ENCODE peak calls at places on chromosomes 11 and 22, in nine cellular contexts. A is aorta; S is tibial nerve; Y is spleen; Z is CD4-positive, alpha-beta memory T cell; Q is PC-9; T is foreskin keratinocyte; R is IMR-90; J is CD4-positive, CD25-positive, alpha-beta regulatory T cell. O is an unnamed sample.

GRCh38 chr11:65817312-65817814 is 16.4 kb upstream of the SNX32 start:
- DNase-seq in Q (no peak), S (no peak), T (no peak), Z (no peak), J (no peak), A (no peak), Y (no peak), R (no peak), O (no peak)

GRCh38 chr11:99316761-99317475 is 296.2 kb downstream of the CNTN5 start:
- DNase-seq in J (no peak), A (no peak), Q (no peak), R (no peak), S (no peak), Z (no peak), Y (no peak), T (no peak), O (no peak)

GRCh38 chr11:96779030-96779429 is 389.2 kb downstream of the JRKL start:
- DNase-seq in J (no peak), Q (no peak), T (no peak), A (no peak), Y (no peak), Z (no peak), S (no peak), R (no peak), O (no peak)

GRCh38 chr11:113875414-113876073 is at the start of gene USP28:
- DNase-seq in A (peak), Z (peak), Y (peak), R (peak), J (peak), S (peak), T (peak), Q (peak), O (peak)

GRCh38 chr22:38760477-38761201 is 4.8 kb upstream of the SUN2 start:
- DNase-seq in Q (no peak), J (no peak), R (peak), S (no peak), A (no peak), Z (no peak), Y (no peak), T (no peak), O (no peak)

GRCh38 chr11:63459586-63459985 is 31.4 kb downstream of the PLAAT5 start:
- DNase-seq in S (no peak), Y (no peak), J (no peak), T (no peak), A (no peak), R (no peak), Z (no peak), Q (peak), O (no peak)

GRCh38 chr11:92845390-92846185 is 123.9 kb upstream of the MTNR1B start:
- DNase-seq in T (no peak), R (no peak), S (no peak), Q (no peak), Y (no peak), J (no peak), A (no peak), Z (no peak), O (no peak)

GRCh38 chr11:1841511-1842148 is 2.8 kb downstream of the TNNI2 start:
- DNase-seq in S (no peak), R (no peak), Z (no peak), Y (peak), Q (no peak), A (peak), J (no peak), T (no peak), O (no peak)

GRCh38 chr11:64094463-64095223 is 58.9 kb downstream of the FLRT1 start:
- DNase-seq in R (peak), T (peak), Y (no peak), J (no peak), A (no peak), S (no peak), Q (peak), Z (no peak), O (no peak)

GRCh38 chr11:66607126-66607834 is 9.2 kb upstream of the RBM14 start:
- DNase-seq in J (no peak), A (peak), R (peak), S (peak), Z (no peak), Q (no peak), Y (no peak), T (no peak), O (peak)

GRCh38 chr22:43946391-43946680 is 8.9 kb upstream of the SAMM50 start:
- DNase-seq in T (no peak), R (no peak), A (no peak), Z (no peak), J (no peak), Q (no peak), S (no peak), Y (no peak), O (no peak)

GRCh38 chr11:45926001-45926401 is 3.5 kb downstream of the LARGE2 start:
- DNase-seq in Q (no peak), A (no peak), Z (no peak), J (no peak), Y (peak), R (no peak), S (no peak), T (no peak), O (no peak)

GRCh38 chr11:61116426-61117214 is 14.3 kb downstream of the CD5 start:
- DNase-seq in S (no peak), Q (no peak), R (no peak), J (no peak), Z (no peak), T (no peak), Y (no peak), A (peak), O (no peak)

GRCh38 chr11:58900479-58901420 is 38.5 kb upstream of the GLYATL1 start:
- DNase-seq in Q (peak), J (no peak), T (peak), R (peak), A (peak), S (peak), Z (no peak), Y (peak), O (peak)

GRCh38 chr11:61587541-61587941 is 6.7 kb upstream of the SYT7 start:
- DNase-seq in Q (no peak), T (no peak), Y (peak), A (no peak), J (peak), R (no peak), S (no peak), Z (no peak), O (no peak)

GRCh38 chr22:42972592-42973535 is 42.1 kb downstream of the PACSIN2 start:
- DNase-seq in Z (no peak), Y (no peak), J (no peak), Q (no peak), S (no peak), T (no peak), A (no peak), R (no peak), O (no peak)

GRCh38 chr22:19448739-19449421 is 1.4 kb upstream of the C22orf39 start:
- DNase-seq in T (no peak), Y (no peak), Q (no peak), J (no peak), A (no peak), Z (no peak), R (no peak), S (no peak), O (no peak)

GRCh38 chr11:17738350-17739207 is 4.0 kb downstream of the KCNC1 start:
- DNase-seq in R (no peak), Q (no peak), S (no peak), Y (peak), A (no peak), T (no peak), J (no peak), Z (no peak), O (no peak)

GRCh38 chr11:15624701-15625100 is 510.0 kb downstream of the INSC start:
- DNase-seq in S (no peak), T (no peak), Z (no peak), A (no peak), Y (no peak), R (no peak), Q (no peak), J (no peak), O (no peak)

GRCh38 chr11:15367695-15368094 is 253.0 kb downstream of the INSC start:
- DNase-seq in R (no peak), S (no peak), T (no peak), Z (no peak), A (no peak), Y (no peak), Q (no peak), J (no peak), O (no peak)

GRCh38 chr22:17915188-17915587 is 109.2 kb downstream of the MICAL3 start:
- DNase-seq in R (no peak), Y (no peak), Z (no peak), Q (no peak), A (no peak), T (no peak), S (no peak), J (no peak), O (no peak)

GRCh38 chr22:50613291-50613981 is 12.8 kb downstream of the MAPK8IP2 start:
- DNase-seq in R (no peak), J (no peak), Q (peak), S (no peak), Z (no peak), A (no peak), Y (peak), T (no peak), O (no peak)

GRCh38 chr22:27686534-27686933 is 115.0 kb downstream of the MN1 start:
- DNase-seq in T (no peak), R (peak), J (no peak), Q (peak), S (no peak), Y (no peak), Z (no peak), A (peak), O (peak)

GRCh38 chr22:46846832-46847355 is 84.4 kb downstream of the TBC1D22A start:
- DNase-seq in R (no peak), J (no peak), Y (no peak), A (no peak), T (no peak), Z (no peak), S (no peak), Q (no peak), O (no peak)

GRCh38 chr11:116336540-116336939 is 436.2 kb downstream of the BUD13 start:
- DNase-seq in R (no peak), J (no peak), S (no peak), Y (no peak), Q (no peak), T (no peak), A (no peak), Z (no peak), O (no peak)

GRCh38 chr22:28012811-28013460 is 93.9 kb upstream of the PITPNB start:
- DNase-seq in J (no peak), R (no peak), Q (peak), T (no peak), S (no peak), Z (no peak), Y (peak), A (no peak), O (no peak)

GRCh38 chr11:16917941-16918340 is 96.3 kb downstream of the PLEKHA7 start:
- DNase-seq in T (peak), Z (no peak), R (no peak), J (no peak), Q (peak), A (no peak), S (no peak), Y (no peak), O (no peak)

GRCh38 chr11:120215634-120216033 is 4.8 kb downstream of the OAF start:
- DNase-seq in A (no peak), S (no peak), T (no peak), Z (no peak), R (peak), Q (peak), Y (no peak), J (no peak), O (no peak)

GRCh38 chr11:33980896-33981295 is 70.6 kb upstream of the CAPRIN1 start:
- DNase-seq in A (no peak), S (no peak), Z (no peak), J (no peak), Y (no peak), T (no peak), Q (peak), R (no peak), O (no peak)

GRCh38 chr22:40855104-40855959 is 1.1 kb downstream of the ST13 start:
- DNase-seq in Z (no peak), Y (no peak), S (no peak), Q (no peak), A (peak), T (no peak), R (no peak), J (no peak), O (no peak)

GRCh38 chr11:72202571-72202970 is 10.6 kb downstream of the FOLR1 start:
- DNase-seq in A (no peak), T (no peak), J (no peak), Y (no peak), R (no peak), Z (no peak), Q (no peak), S (no peak), O (no peak)

GRCh38 chr22:22935056-22935545 is 47.5 kb downstream of the IGLL5 start:
- DNase-seq in J (no peak), T (no peak), S (no peak), Y (no peak), A (peak), Z (no peak), R (no peak), Q (no peak), O (no peak)

GRCh38 chr11:77473001-77473800 is 693 bp downstream of the PAK1 start:
- DNase-seq in A (peak), R (no peak), T (no peak), Q (peak), S (no peak), Z (peak), Y (peak), J (peak), O (no peak)

GRCh38 chr11:77474509-77475070 is 696 bp upstream of the PAK1 start:
- DNase-seq in A (no peak), S (no peak), T (no peak), R (no peak), Q (no peak), J (no peak), Y (no peak), Z (no peak), O (no peak)

GRCh38 chr11:77475206-77475605 is 1.3 kb upstream of the PAK1 start:
- DNase-seq in Y (no peak), S (no peak), Z (no peak), T (no peak), Q (no peak), J (no peak), A (no peak), R (no peak), O (no peak)

GRCh38 chr11:77471520-77472234 is 2.2 kb downstream of the PAK1 start:
- DNase-seq in A (no peak), R (no peak), Q (peak), T (no peak), J (no peak), S (no peak), Y (no peak), Z (no peak), O (no peak)

GRCh38 chr11:77473801-77474508 is at the start of gene PAK1:
- DNase-seq in Z (peak), Q (peak), Y (peak), T (peak), R (peak), A (peak), S (peak), J (peak), O (peak)
- H3K27ac ChIP-seq in Z (peak), Q (peak), Y (peak), T (peak), R (no peak), A (no peak), S (peak), J (peak), O (no peak)

DNA sequence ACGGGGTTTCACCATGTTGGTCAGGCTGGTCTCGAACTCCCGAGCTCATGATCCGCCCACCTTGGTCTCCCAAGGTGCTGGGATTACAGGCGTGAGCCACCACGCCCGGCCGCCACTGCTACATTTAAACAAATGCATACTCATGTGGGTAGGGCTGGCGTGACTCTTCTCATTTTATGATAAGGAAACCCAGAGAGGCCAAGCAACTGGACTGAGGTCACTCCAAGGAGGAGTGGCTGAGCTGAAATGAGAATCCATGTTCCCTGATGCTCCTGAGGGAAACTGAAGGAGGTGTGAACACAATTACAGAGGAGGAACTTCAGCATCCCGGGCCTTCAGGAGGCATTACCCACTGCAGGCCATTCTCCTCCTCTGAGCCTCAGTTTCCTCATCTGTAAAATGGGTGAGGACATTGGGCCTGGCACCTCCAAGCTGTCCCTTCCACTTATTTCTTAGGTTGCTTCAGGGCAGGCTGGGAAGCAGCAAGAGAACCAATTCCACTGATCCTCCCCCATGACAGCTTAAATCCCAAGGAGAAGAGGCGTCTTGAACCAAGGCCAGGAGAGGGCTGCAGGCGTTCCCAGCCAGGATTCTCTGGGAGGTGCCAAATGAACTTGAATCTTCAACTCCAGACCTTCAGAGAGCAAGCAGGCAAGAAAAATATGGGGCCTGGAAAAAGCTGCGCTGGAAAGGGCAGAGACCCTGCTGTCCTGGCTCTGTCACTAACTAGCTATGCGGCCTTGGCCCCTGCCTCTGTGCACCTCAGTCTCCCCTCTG is 2.9 kb downstream of the TST start:
- DNase-seq in T (no peak), J (no peak), A (no peak), S (no peak), Z (no peak), Q (no peak), R (no peak), Y (no peak), O (no peak)
- H3K27ac ChIP-seq in T (no peak), J (no peak), A (no peak), S (no peak), Z (no peak), Q (no peak), R (no peak), Y (no peak), O (no peak)

DNA sequence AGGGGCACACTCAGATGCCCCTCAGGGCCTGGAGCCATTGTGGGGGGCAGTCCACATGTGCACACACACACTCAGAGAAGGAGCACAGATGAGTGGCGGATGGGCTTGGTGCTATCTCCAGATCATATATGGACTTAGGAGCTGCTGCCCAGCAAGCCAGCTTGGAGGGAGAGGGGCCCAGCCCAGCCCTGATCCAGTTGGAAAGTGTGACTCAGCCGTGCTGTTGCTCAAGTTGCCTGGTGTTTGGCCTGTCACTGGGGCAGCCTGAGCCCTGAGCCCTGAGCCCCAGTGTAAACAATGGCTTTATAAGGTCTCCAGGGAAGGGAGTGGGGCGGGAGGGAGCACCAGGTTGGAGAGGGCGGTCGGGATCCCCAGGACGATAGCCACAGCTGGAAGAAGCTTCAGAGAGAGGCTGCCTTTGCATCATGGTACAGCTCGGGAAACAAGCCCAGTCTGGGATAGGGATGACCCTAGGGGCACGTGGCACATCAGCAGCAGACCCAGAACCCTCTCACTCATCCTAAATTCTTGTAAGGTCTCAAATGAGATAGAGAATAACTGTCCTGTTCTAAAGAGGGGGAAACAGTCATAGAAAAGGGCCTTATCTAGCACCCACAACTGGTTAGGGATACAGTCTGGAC is 4.8 kb downstream of the SELENOM start:
- DNase-seq in Q (peak), J (no peak), A (peak), Y (peak), S (peak), T (no peak), Z (no peak), R (peak), O (peak)
- H3K27ac ChIP-seq in Q (no peak), J (no peak), A (peak), Y (peak), S (peak), T (no peak), Z (no peak), R (peak), O (peak)

GRCh38 chr11:27468643-27469332 is 3.8 kb downstream of the LGR4 start:
- DNase-seq in Y (no peak), J (no peak), A (no peak), R (peak), Z (no peak), T (peak), S (no peak), Q (peak), O (no peak)
- H3K27ac ChIP-seq in Y (peak), J (no peak), A (no peak), R (no peak), Z (no peak), T (peak), S (peak), Q (peak), O (no peak)

GRCh38 chr22:29308791-29309262 is 2.4 kb downstream of the GAS2L1 start:
- DNase-seq in Q (no peak), R (peak), A (peak), Z (peak), J (no peak), S (no peak), Y (no peak), T (peak), O (no peak)

GRCh38 chr22:29310065-29310862 is 3.8 kb downstream of the GAS2L1 start:
- DNase-seq in S (no peak), A (peak), R (no peak), Z (no peak), Y (no peak), T (no peak), Q (no peak), J (no peak), O (no peak)

GRCh38 chr22:29308148-29308790 is 1.8 kb downstream of the GAS2L1 start:
- DNase-seq in J (no peak), Y (no peak), Z (no peak), R (no peak), S (no peak), Q (no peak), A (peak), T (no peak), O (no peak)

GRCh38 chr22:29310863-29311339 is 4.5 kb downstream of the GAS2L1 start:
- DNase-seq in Y (peak), S (peak), R (peak), Z (peak), A (peak), T (peak), J (no peak), Q (peak), O (peak)

GRCh38 chr22:29309332-29310064 is 3.0 kb downstream of the GAS2L1 start:
- DNase-seq in S (no peak), A (peak), Z (no peak), T (no peak), Y (peak), Q (no peak), R (no peak), J (no peak), O (no peak)
- H3K27ac ChIP-seq in S (peak), A (peak), Z (no peak), T (peak), Y (peak), Q (no peak), R (no peak), J (no peak), O (no peak)

O was measured in AG04450.